ENCODE peak calls at places on chromosomes 16 and 17, in six cellular contexts. C, B, W, M, H and R are unnamed samples. For H3K4me1, the result is how much of the 10 kb centered on the place peaks cover.

GRCh38 chr17:35698800-35699199 is 32.6 kb upstream of the RASL10B start:
- DNase-seq in C (no peak), B (no peak), W (no peak), M (no peak), H (no peak), R (no peak)

GRCh38 chr17:64091116-64091515 is 38.8 kb downstream of the ERN1 start:
- DNase-seq in C (no peak), B (no peak), W (no peak), M (no peak), H (no peak), R (no peak)

GRCh38 chr17:33290156-33290697 is 2.9 kb downstream of the ASIC2 start:
- DNase-seq in C (no peak), B (no peak), W (no peak), M (no peak), H (no peak), R (no peak)

GRCh38 chr16:63945805-63946204 is 1176.1 kb downstream of the CDH11 start:
- DNase-seq in C (no peak), B (no peak), W (no peak), M (no peak), H (no peak), R (no peak)

GRCh38 chr16:83200005-83200779 is 573.4 kb downstream of the CDH13 start:
- DNase-seq in C (no peak), B (no peak), W (no peak), M (no peak), H (no peak), R (no peak)

GRCh38 chr16:3520398-3520797 is 19.6 kb downstream of the CLUAP1 start:
- DNase-seq in C (no peak), B (no peak), W (no peak), M (no peak), H (no peak), R (no peak)

GRCh38 chr16:79099701-79100100 is 500.8 kb downstream of the MAF start:
- DNase-seq in C (no peak), B (no peak), W (no peak), M (no peak), H (no peak), R (no peak)

GRCh38 chr16:3726021-3726687 is 8.8 kb upstream of the TRAP1 start:
- DNase-seq in C (no peak), B (no peak), W (no peak), M (no peak), H (no peak), R (no peak)

GRCh38 chr16:85274924-85275323 is 162.7 kb upstream of the CIBAR2 start:
- DNase-seq in C (no peak), B (no peak), W (no peak), M (no peak), H (no peak), R (no peak)

GRCh38 chr16:83929811-83930555 is 23.1 kb upstream of the OSGIN1 start:
- DNase-seq in C (no peak), B (no peak), W (no peak), M (no peak), H (no peak), R (no peak)

GRCh38 chr17:43210576-43210975 is 1.1 kb upstream of the TMEM106A start:
- DNase-seq in C (no peak), B (no peak), W (no peak), M (no peak), H (no peak), R (no peak)

GRCh38 chr17:9381068-9381467 is 194.6 kb downstream of the STX8 start:
- DNase-seq in C (no peak), B (no peak), W (no peak), M (no peak), H (no peak), R (no peak)

GRCh38 chr16:52912565-52913173 is 140.0 kb downstream of the CHD9NB start:
- DNase-seq in C (peak), B (peak), W (no peak), M (no peak), H (peak), R (peak)

GRCh38 chr17:4899341-4900230 is at the start of gene C17orf107:
- DNase-seq in C (peak), B (peak), W (peak), M (no peak), H (peak), R (no peak)

GRCh38 chr16:14436410-14436955 is 193.6 kb downstream of the PARN start:
- DNase-seq in C (no peak), B (no peak), W (peak), M (no peak), H (no peak), R (no peak)

GRCh38 chr17:19354748-19355147 is 7.8 kb downstream of the B9D1 start:
- DNase-seq in C (no peak), B (no peak), W (no peak), M (no peak), H (no peak), R (no peak)

GRCh38 chr16:26317885-26318284 is 626.1 kb downstream of the HS3ST4 start:
- DNase-seq in C (no peak), B (no peak), W (no peak), M (no peak), H (no peak), R (no peak)

GRCh38 chr16:50505714-50506542 is 42.3 kb upstream of the NKD1 start:
- DNase-seq in C (no peak), B (no peak), W (peak), M (no peak), H (no peak), R (no peak)

GRCh38 chr17:64004218-64004770 is 6.1 kb downstream of the PRR29 start:
- DNase-seq in C (no peak), B (no peak), W (no peak), M (no peak), H (no peak), R (no peak)

GRCh38 chr17:64074704-64075484 is 54.5 kb upstream of the ICAM2 start:
- DNase-seq in C (no peak), B (no peak), W (no peak), M (peak), H (peak), R (no peak)

GRCh38 chr16:1940273-1941161 is 2.5 kb downstream of the MSRB1 start:
- DNase-seq in C (no peak), B (no peak), W (no peak), M (no peak), H (no peak), R (no peak)

GRCh38 chr16:1938910-1939309 is 4.1 kb downstream of the MSRB1 start:
- DNase-seq in C (no peak), B (no peak), W (no peak), M (no peak), H (no peak), R (no peak)

GRCh38 chr16:1941924-1942809 is 832 bp downstream of the MSRB1 start:
- DNase-seq in C (no peak), B (no peak), W (no peak), M (peak), H (no peak), R (no peak)

GRCh38 chr16:1942810-1943726 is at the start of gene MSRB1:
- DNase-seq in C (peak), B (peak), W (peak), M (peak), H (peak), R (no peak)

GRCh38 chr16:1941162-1941923 is 1.7 kb downstream of the MSRB1 start:
- DNase-seq in C (no peak), B (no peak), W (no peak), M (no peak), H (no peak), R (no peak)
- TF ChIP-seq CTCF in C (no peak), B (no peak), W (no peak), M (no peak), H (no peak), R (peak)

DNA sequence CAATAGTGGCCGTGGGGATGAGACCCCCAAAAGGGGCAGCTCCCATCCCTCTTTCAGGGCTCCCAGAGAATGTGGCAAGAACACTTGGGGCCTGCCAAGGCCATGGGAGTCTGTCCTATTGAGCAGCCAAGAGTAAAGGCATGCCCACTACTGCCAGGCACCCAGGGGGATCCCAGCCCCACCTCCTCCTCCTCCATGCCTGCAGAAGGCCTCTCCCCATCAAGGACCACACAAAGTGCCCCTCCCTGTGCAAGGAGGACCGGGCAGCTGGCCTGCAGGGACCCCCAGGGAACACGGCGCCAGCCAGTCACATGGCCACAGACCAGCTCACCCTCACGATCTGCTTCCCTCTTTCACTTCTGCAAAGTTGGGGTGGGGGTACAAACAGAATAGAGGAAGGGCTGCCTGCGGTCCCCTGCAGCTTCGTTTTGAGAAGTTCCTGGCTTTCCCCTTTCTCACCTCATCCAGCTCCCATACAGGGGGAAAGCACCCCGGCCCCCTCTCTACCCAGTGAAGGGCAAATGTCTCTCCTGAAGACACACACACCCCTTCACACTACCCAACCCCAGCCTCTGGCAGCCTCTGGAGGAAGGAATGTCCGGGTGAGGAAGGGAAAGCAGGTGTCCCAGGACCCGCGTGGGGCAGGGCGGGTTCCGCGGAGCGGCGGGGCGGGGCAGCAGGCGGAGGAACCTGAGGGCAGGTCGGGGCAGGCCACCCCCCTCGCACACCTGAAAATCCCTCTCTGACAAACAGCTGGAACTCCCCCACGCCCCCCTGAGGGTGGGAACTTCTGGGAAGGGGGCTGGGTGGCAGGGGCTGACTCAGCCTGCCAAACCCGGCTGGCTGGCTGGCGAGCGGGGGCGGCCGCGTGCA is 2.0 kb downstream of the PPP1R9B start:
- DNase-seq in C (peak), B (no peak), W (peak), M (no peak), H (peak), R (no peak)
- H3K4me1 ChIP-seq in C (half or more), B (half or more), W (half or more), M (half or more), H (half or more), R (under half)

GRCh38 chr17:58447039-58447975 is 30.0 kb upstream of the RNF43 start:
- DNase-seq in C (no peak), B (peak), W (peak), M (peak), H (peak), R (peak)
- TF ChIP-seq CTCF in C (no peak), B (peak), W (peak), M (peak), H (peak), R (peak)

GRCh38 chr17:81513669-81514484 is 1.3 kb upstream of the ACTG1 start:
- DNase-seq in C (peak), B (peak), W (peak), M (peak), H (peak), R (no peak)
- H3K4me1 ChIP-seq in C (under half), B (half or more), W (half or more), M (under half), H (half or more), R (under half)

GRCh38 chr17:2093349-2093748 is 38.4 kb downstream of the HIC1 start:
- DNase-seq in C (no peak), B (no peak), W (no peak), M (peak), H (peak), R (no peak)

GRCh38 chr17:2090210-2090641 is 35.3 kb downstream of the HIC1 start:
- DNase-seq in C (no peak), B (no peak), W (no peak), M (no peak), H (no peak), R (no peak)

GRCh38 chr17:2092253-2092652 is 37.4 kb downstream of the HIC1 start:
- DNase-seq in C (no peak), B (no peak), W (no peak), M (no peak), H (no peak), R (no peak)

GRCh38 chr17:2089021-2089422 is 34.1 kb downstream of the HIC1 start:
- DNase-seq in C (no peak), B (no peak), W (no peak), M (peak), H (no peak), R (no peak)

DNA sequence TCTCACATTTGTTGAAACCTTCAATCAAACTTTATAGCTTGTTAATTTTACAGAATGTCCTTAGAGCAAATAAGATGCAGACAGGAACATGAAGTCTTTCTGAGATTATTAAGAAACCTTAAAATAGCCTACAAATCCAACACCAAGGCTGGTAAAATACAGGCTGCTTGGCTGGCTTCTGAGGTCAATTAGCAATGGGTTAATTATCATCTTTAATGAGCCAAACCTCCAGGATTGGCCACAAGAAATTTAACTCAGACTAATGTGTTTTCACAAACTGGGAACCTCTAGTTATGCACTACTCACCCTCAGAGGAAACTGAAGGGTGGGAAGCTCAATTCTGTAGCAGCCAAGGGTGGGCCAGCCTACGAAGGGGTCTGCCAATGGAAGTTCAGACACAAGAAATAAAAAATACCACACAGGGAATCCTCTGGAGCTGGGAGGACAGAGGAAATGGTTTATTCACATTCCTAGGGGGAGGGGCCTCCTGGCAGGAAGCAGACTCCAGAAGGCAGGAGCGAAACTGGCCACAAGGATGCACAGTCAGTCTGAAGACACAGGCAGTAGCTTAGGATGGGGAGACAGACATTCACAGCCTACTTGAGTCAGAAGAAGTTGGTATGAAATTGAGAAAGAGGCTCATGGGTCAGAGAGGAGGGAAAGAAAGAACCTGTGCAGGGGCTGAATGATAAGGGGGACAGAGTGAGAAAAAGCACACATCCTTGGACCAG is 36.1 kb downstream of the HIC1 start:
- DNase-seq in C (peak), B (no peak), W (no peak), M (peak), H (no peak), R (no peak)
- TF ChIP-seq CTCF in C (peak), B (peak), W (no peak), M (no peak), H (no peak), R (no peak)

DNA sequence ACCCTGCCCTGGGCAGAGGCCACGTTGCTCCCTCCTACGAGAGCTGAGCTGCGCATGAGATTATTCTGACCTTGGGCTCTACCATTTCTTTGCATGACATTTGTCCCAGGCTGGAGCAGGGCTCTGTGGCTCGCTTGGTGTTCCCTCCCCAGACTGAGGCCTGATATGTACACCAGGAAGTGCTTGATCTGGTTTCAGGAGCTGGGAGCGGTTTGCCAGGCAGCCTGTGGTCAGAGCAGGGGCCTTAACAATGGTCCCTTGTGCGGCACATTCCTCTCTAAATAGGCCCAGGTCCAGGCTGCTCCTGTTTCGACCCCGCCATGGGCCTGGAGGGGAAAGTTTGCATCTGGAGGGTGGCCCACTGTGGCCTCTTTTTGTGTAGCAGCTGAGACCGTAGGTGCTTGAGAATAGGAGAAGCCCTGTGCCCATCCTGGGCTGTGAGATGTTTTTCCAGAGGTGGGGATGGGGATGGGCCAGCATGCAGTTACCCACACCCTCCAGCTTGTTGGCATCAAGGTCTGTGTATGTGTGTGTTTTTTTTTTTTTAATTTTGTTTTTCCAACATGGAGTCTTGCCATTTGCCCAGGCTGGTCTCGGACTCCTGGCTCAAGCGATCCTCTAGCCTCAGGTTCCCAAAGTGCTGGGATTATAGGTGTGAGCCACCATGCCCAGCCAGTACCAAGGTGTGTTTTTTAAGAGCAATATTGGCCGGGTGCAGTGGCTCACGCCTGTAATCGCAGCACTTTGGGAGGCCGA is 253.9 kb downstream of the SEC14L1 start:
- DNase-seq in C (no peak), B (no peak), W (no peak), M (no peak), H (peak), R (no peak)
- H3K4me1 ChIP-seq in C (half or more), B (half or more), W (half or more), M (under half), H (half or more), R (half or more)

GRCh38 chr16:10305912-10306311 is 79.9 kb upstream of the ATF7IP2 start:
- DNase-seq in C (no peak), B (no peak), W (no peak), M (no peak), H (no peak), R (no peak)
- TF ChIP-seq CTCF in C (no peak), B (no peak), W (no peak), M (no peak), H (no peak), R (no peak)

DNA sequence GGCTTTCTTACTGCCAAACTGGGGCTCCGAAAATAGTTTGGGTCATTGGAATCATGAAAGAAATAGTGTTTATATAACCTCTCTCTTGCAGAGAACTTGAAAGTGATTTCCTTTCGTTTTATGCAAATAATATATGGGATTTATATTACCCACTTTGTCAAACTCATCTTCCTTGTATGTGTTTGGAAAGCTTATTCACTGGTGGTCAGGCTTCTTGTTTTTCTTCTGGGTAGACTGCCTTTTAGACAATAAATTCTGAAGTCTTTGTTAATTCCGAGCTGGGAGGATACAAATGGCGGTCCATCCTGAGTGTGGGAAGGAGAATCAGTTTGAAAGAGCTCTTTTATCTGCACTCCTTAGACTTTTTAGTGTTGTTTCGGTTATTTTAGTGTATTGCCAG is 230.1 kb downstream of the MSI2 start:
- DNase-seq in C (no peak), B (no peak), W (no peak), M (peak), H (no peak), R (no peak)
- H3K4me1 ChIP-seq in C (under half), B (half or more), W (under half), M (under half), H (under half), R (under half)